ENCODE peak calls at places on chromosomes 3 and 15, in nine cellular contexts. M, H, T, B, E, K, U, O and F are unnamed samples.

GRCh38 chr3:144564011-144564410 is 592.4 kb downstream of the DIPK2A start:
- DNase-seq in M (no peak), H (no peak), T (no peak), B (no peak), E (no peak), K (no peak), U (no peak), O (peak; percentile 3), F (no peak)

GRCh38 chr3:175430975-175431374 is 571.8 kb downstream of the NAALADL2 start:
- DNase-seq in M (no peak), H (no peak), T (no peak), B (no peak), E (no peak), K (no peak), U (no peak), O (no peak), F (no peak)

GRCh38 chr3:192851821-192852352 is 65.8 kb downstream of the MB21D2 start:
- DNase-seq in M (no peak), H (peak; percentile 90), T (peak; percentile 85), B (no peak), E (peak; percentile 79), K (no peak), U (peak; percentile 76), O (peak; percentile 87), F (peak; percentile 98)

GRCh38 chr3:180180795-180181194 is 144.1 kb upstream of the PEX5L start:
- DNase-seq in M (no peak), H (peak; percentile 0), T (no peak), B (no peak), E (no peak), K (no peak), U (no peak), O (peak; percentile 2), F (peak; percentile 76)

GRCh38 chr15:76939715-76940114 is 8.2 kb downstream of the RCN2 start:
- DNase-seq in M (no peak), H (peak; percentile 15), T (no peak), B (no peak), E (no peak), K (no peak), U (no peak), O (peak; percentile 6), F (no peak)

GRCh38 chr3:197508051-197508451 is 47.7 kb downstream of the BDH1 start:
- DNase-seq in M (no peak), H (no peak), T (no peak), B (no peak), E (no peak), K (no peak), U (no peak), O (no peak), F (no peak)

GRCh38 chr3:191382661-191383060 is 52.3 kb upstream of the UTS2B start:
- DNase-seq in M (no peak), H (no peak), T (no peak), B (no peak), E (no peak), K (no peak), U (no peak), O (no peak), F (no peak)

GRCh38 chr3:102190340-102190723 is 244.5 kb upstream of the ZPLD1 start:
- DNase-seq in M (no peak), H (no peak), T (no peak), B (no peak), E (no peak), K (no peak), U (no peak), O (no peak), F (no peak)

GRCh38 chr3:187713504-187713903 is 11.1 kb upstream of the RTP2 start:
- DNase-seq in M (no peak), H (peak; percentile 35), T (no peak), B (no peak), E (peak; percentile 41), K (no peak), U (no peak), O (peak; percentile 49), F (peak; percentile 30)

GRCh38 chr3:169818330-169818729 is 5.6 kb upstream of the LRRC34 start:
- DNase-seq in M (no peak), H (peak; percentile 48), T (no peak), B (no peak), E (no peak), K (no peak), U (no peak), O (peak; percentile 53), F (no peak)

GRCh38 chr15:34616613-34617012 is 33.2 kb upstream of the GOLGA8B start:
- DNase-seq in M (no peak), H (peak; percentile 57), T (no peak), B (no peak), E (peak; percentile 58), K (no peak), U (no peak), O (peak; percentile 39), F (peak; percentile 62)

GRCh38 chr3:143753456-143753855 is 94.8 kb downstream of the SLC9A9 start:
- DNase-seq in M (no peak), H (no peak), T (no peak), B (no peak), E (no peak), K (no peak), U (no peak), O (no peak), F (no peak)

DNA sequence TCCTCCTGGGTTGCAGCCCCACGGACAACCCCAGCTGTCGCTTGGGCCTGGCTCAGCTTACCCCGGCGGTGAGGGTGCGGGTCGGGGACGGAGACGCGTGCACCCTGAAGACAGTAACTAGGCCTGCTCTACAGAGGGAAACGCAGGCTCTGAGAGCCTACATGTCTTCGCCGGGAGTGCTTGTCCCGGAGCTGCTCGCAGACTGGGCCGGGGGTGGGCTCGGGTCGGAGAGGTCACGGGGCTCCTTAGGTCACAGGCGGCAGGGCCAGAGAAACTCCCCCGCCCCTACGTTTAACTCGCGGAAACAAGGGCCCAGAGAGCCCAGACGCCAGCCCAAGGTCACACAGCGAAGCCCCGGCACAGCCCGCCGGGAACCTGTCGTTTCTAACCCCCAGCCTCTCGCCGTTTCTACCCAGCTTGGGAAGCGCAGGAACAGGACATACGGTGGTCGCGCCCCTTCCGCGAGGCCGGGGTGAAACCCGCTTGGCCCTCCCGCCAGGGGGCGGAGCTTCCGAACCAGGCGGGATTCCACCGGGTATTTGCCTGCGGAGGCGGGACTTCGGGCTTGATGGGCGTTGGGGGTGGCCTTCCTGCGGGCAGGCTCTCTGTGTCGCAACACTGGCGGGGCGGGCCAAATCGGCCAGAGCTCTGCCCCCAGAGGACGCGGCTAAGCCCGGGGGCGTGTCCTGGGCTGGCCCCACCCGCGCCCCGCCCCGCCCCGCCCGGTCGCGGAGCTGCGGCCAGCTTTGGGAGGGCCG is at the start of gene HDAC11:
- DNase-seq in M (peak; percentile 100), H (peak; percentile 99), T (peak; percentile 99), B (peak; percentile 99), E (peak; percentile 96), K (peak; percentile 100), U (peak; percentile 99), O (peak; percentile 97), F (peak; percentile 96)
- TF ChIP-seq CTCF in M (peak; percentile 48), H (no peak), T (no peak), B (no peak), E (no peak), K (peak; percentile 6), U (peak; percentile 30), O (no peak), F (no peak)

DNA sequence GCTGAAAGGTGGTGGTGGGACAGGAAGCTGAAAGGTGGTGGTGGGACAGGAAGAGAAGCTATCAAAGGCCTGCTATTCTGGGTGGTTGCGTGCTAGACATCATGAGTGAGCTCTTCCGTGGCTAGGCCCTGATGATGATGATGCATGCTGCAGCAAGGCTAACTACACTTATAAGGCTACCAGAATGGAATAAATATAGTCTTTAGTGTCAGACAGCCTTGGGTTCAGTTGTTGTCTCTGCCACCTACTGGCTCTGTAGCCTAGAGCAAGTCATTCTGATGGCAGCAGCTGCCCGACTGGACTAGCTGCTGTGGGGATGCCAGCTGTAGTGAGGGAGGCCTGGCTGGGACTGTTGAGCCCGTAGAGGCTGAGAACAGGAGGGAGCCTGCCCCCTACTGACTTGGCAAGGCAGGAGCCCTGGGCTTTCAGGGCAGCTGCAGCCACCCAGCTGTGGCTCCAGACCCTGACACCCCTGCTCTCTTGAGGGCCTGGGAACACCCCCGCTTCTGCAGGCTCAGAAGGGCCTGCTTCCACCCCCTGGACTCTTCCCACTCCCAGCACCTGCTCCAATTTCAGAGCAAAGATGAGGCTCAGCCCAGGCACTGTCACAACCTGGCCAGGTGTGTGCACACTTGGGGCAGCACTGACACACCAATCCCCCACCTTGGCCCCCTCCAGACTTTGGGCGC is 21.4 kb upstream of the ZBED2 start:
- DNase-seq in M (no peak), H (peak; percentile 25), T (no peak), B (no peak), E (peak; percentile 59), K (peak; percentile 29), U (no peak), O (no peak), F (peak; percentile 52)
- TF ChIP-seq CTCF in M (no peak), H (peak; percentile 13), T (no peak), B (no peak), E (peak; percentile 27), K (no peak), U (no peak), O (no peak), F (peak; percentile 8)

DNA sequence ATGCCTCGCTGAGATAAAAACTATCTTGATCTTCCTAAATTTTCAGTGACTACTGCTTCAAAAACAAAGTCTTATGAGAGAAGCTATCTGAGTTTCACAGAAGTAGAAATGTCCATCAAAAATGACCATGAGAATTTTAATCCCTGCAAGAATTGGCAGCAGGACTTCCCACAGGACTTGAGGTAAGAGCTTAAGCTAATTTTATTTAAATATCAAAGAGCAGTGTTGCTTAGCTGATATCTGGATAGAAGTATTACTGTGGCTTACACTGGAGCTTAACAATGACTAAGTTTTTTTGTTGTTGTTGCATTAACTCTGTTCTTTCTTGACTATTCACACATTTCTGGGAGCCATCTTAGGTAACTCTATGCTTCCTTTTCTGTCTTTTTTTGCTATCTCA is 60.8 kb upstream of the EPHA3 start:
- DNase-seq in M (no peak), H (no peak), T (no peak), B (no peak), E (no peak), K (no peak), U (no peak), O (no peak), F (no peak)
- TF ChIP-seq CTCF in M (no peak), H (no peak), T (no peak), B (no peak), E (no peak), K (no peak), U (no peak), O (no peak), F (no peak)

DNA sequence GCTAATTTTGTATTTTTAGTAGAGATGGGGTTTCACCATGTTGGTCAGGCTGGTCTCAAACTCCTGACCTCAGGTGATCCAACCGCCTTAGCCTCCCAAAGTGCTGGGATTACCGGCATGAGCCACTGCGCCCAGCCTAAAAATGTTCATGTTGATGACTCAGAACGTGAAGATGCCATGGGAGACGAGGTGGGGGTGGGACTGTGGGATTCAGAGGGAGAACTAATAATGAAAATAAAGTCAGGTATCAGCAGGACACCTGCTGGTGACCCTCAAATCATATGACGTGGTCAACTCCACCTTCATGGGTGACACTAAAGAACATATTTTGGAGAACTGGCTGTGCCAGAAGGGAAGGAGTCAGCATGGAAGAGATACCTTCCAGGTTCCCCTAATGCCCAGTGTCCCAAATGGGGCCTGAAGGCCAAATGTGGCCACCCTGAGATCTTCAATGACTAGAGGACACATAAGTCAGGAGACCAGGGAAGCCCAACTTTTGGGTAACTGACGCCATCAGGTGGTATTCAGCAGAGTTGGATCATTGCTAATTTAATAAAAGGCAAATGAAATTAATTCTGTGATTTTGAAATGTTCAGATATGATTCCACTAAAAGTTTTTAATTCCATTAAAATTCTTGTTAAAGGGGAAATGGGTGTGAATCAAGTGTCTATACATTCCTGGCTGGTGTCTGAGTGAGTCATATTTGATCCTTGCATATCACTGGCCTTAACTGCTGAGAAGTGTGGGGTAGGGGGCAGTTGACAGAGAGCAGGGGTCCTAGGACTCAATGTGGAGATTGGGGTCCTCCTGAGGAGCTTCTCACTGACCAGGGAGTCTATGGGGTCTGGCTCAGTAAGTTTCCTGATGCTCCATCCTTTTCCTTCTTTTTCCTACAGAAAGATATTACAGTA is 88.6 kb upstream of the GSK3B start:
- DNase-seq in M (no peak), H (peak; percentile 82), T (no peak), B (no peak), E (peak; percentile 34), K (peak; percentile 29), U (no peak), O (peak; percentile 78), F (peak; percentile 80)
- TF ChIP-seq CTCF in M (no peak), H (peak; percentile 46), T (peak; percentile 26), B (no peak), E (peak; percentile 64), K (peak; percentile 40), U (peak; percentile 16), O (peak; percentile 47), F (peak; percentile 42)